ENCODE peak calls at places on chromosomes 5 and 9, in four cellular contexts. D is right atrium auricular region, J is endothelial cell, G is upper lobe of right lung. K is an unnamed sample.

GRCh38 chr5:108149369-108149768 is 232.5 kb downstream of the FBXL17 start:
- DNase-seq in D (no peak), J (no peak), G (no peak), K (no peak)

GRCh38 chr5:139663752-139664151 is 15.6 kb downstream of the CXXC5 start:
- DNase-seq in D (no peak), J (no peak), G (peak; percentile 64), K (no peak)

GRCh38 chr5:126044111-126044668 is 379.0 kb upstream of the GRAMD2B start:
- DNase-seq in D (no peak), J (no peak), G (no peak), K (peak; percentile 37)

GRCh38 chr5:176738851-176739250 is 71.5 kb upstream of the UNC5A start:
- DNase-seq in D (no peak), J (no peak), G (peak; percentile 37), K (no peak)

GRCh38 chr5:9498541-9499497 is 47.1 kb downstream of the SEMA5A start:
- DNase-seq in D (no peak), J (peak; percentile 41), G (no peak), K (no peak)

GRCh38 chr5:88827997-88828396 is 55.0 kb downstream of the MEF2C start:
- DNase-seq in D (no peak), J (no peak), G (no peak), K (no peak)

GRCh38 chr9:93664549-93665120 is 88.3 kb downstream of the PHF2 start:
- DNase-seq in D (no peak), J (no peak), G (no peak), K (no peak)

GRCh38 chr9:82988488-82988887 is 74.5 kb downstream of the RASEF start:
- DNase-seq in D (no peak), J (no peak), G (no peak), K (no peak)

GRCh38 chr5:109700516-109701174 is 10.9 kb downstream of the MAN2A1 start:
- DNase-seq in D (no peak), J (no peak), G (no peak), K (no peak)

GRCh38 chr5:132205385-132206125 is 22.1 kb downstream of the P4HA2 start:
- DNase-seq in D (peak; percentile 47), J (no peak), G (no peak), K (no peak)

GRCh38 chr9:80143899-80144298 is 572.1 kb downstream of the TLE4 start:
- DNase-seq in D (no peak), J (no peak), G (no peak), K (no peak)

GRCh38 chr9:80147866-80148265 is 576.1 kb downstream of the TLE4 start:
- DNase-seq in D (no peak), J (no peak), G (no peak), K (no peak)

GRCh38 chr9:80144856-80145255 is 573.1 kb downstream of the TLE4 start:
- DNase-seq in D (no peak), J (no peak), G (no peak), K (peak; percentile 17)

GRCh38 chr9:80146466-80146865 is 574.7 kb downstream of the TLE4 start:
- DNase-seq in D (no peak), J (no peak), G (no peak), K (no peak)
- TF ChIP-seq CTCF in D (no peak), J (no peak), G (peak; percentile 23), K (peak; percentile 41)

GRCh38 chr5:141517321-141517720 is 28.4 kb downstream of the PCDHGC5 start:
- DNase-seq in D (no peak), J (no peak), G (no peak), K (no peak)

GRCh38 chr5:141515141-141515540 is 26.3 kb downstream of the PCDHGC5 start:
- DNase-seq in D (no peak), J (no peak), G (no peak), K (peak; percentile 83)

GRCh38 chr5:141514330-141515111 is 25.6 kb downstream of the PCDHGC5 start:
- DNase-seq in D (no peak), J (no peak), G (no peak), K (peak; percentile 91)

GRCh38 chr5:141516648-141517025 is 27.8 kb downstream of the PCDHGC5 start:
- DNase-seq in D (no peak), J (no peak), G (no peak), K (peak; percentile 83)

GRCh38 chr5:141515946-141516647 is 27.2 kb downstream of the PCDHGC5 start:
- DNase-seq in D (no peak), J (no peak), G (no peak), K (no peak)
- TF ChIP-seq CTCF in D (no peak), J (no peak), G (no peak), K (no peak)

GRCh38 chr5:31551878-31552277 is 19.8 kb downstream of the C5orf22 start:
- DNase-seq in D (no peak), J (no peak), G (no peak), K (no peak)
- TF ChIP-seq CTCF in D (no peak), J (no peak), G (no peak), K (no peak)

GRCh38 chr5:53013857-53014256 is 24.7 kb downstream of the ITGA2 start:
- DNase-seq in D (no peak), J (no peak), G (no peak), K (no peak)

GRCh38 chr5:53011233-53011632 is 22.1 kb downstream of the ITGA2 start:
- DNase-seq in D (no peak), J (no peak), G (no peak), K (no peak)

GRCh38 chr5:53008751-53009150 is 19.6 kb downstream of the ITGA2 start:
- DNase-seq in D (no peak), J (no peak), G (no peak), K (no peak)

GRCh38 chr5:53009816-53010215 is 20.7 kb downstream of the ITGA2 start:
- DNase-seq in D (no peak), J (no peak), G (no peak), K (no peak)

GRCh38 chr5:53010819-53011218 is 21.7 kb downstream of the ITGA2 start:
- DNase-seq in D (no peak), J (no peak), G (no peak), K (no peak)
- TF ChIP-seq CTCF in D (no peak), J (no peak), G (no peak), K (no peak)

DNA sequence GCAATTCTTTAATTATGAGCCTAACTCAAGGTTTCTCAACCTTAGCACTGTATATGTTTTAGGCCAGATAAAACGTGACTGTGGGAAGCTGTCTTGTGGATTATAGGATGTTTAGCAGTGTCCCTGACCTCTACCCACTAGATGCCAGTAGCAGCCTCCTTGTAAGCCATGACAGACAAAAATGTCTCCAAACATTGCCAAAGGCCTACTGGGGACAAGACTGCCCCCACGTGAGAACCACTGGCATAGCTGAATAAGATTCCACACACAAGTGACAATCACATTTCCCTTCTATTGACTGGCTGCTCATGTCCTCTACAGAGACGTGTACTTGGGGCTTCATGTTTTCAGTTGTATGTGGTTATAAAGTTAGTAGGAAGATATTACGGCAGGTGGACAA is 55.4 kb downstream of the GOLM1 start:
- DNase-seq in D (no peak), J (no peak), G (no peak), K (no peak)
- TF ChIP-seq CTCF in D (no peak), J (no peak), G (no peak), K (no peak)

DNA sequence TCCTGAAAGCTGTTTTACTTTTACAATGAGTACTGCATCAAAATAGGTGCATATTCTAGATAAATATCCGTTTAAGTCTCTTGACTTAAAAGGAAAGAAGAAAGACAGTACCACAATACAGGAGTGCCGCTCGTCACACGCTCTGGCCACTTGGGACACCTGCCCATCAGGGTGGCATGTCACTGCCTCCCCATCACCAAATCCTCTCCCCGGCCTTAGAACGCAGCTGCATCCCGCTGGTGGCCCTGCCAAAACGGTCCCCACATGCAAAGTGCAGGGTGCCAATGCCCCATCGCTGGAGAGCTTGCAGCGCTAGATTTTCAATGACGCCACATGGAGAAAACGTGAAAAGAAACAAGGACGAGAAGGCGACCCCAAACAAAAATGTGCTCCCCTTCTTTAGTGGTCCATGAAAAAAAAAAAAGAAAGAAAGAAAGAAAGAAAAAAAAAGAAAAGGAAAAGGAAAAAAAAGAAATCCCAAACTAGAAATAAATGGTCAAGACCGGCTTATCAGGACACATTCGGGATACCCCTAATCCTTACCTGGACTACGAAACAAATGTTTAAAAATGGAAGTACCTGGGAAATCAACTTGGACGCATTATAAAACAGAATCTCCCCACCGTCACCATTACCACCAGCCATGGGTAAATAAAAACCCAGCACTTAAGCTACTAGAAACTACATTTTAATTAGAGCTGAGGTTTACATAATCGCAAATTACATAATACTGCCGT is 1.1 kb downstream of the ANKH start:
- DNase-seq in D (no peak), J (peak; percentile 7), G (no peak), K (peak; percentile 64)
- TF ChIP-seq CTCF in D (no peak), J (no peak), G (no peak), K (no peak)

DNA sequence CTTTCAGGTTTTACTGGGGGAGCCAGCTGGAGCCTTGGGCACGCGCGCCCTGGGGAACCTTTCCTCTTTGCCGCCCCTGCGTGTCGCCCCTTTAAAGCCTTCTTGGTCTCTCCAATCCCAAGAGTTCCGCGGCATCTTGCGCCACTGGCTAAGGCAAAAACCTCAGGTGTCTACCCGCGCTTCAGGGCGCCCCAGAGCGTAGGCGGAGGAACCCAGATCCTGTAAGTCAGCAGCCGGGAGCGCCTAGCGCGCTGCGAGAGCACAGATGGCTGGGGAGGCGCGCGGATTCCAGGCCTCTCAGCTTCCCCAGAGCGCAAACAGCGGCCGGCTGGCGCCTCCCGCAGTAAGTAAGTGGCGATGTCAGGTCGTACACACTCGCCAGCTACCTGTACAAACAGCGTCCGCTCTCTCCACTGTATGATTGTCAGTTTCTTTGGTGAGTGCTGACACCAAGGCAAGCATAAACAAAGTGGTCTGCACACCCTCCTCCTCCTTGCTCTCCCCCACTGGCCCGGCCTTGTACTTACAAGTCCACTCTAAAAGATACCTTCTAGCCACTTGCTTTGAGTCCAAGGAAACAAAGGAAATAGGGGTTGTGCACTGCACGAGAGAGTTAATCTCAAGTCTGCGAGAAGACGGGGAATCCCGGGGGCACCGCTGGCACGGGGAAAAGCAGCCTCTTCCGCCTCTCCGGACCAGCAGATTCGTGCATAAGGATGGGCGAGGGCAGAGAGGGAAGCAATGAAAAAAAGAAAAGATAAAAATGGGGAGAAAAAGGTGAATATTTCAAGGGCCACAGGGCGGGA is 2.9 kb downstream of the HTR1A start:
- DNase-seq in D (no peak), J (peak; percentile 77), G (peak; percentile 65), K (peak; percentile 11)
- TF ChIP-seq CTCF in D (no peak), J (peak; percentile 28), G (no peak), K (no peak)

DNA sequence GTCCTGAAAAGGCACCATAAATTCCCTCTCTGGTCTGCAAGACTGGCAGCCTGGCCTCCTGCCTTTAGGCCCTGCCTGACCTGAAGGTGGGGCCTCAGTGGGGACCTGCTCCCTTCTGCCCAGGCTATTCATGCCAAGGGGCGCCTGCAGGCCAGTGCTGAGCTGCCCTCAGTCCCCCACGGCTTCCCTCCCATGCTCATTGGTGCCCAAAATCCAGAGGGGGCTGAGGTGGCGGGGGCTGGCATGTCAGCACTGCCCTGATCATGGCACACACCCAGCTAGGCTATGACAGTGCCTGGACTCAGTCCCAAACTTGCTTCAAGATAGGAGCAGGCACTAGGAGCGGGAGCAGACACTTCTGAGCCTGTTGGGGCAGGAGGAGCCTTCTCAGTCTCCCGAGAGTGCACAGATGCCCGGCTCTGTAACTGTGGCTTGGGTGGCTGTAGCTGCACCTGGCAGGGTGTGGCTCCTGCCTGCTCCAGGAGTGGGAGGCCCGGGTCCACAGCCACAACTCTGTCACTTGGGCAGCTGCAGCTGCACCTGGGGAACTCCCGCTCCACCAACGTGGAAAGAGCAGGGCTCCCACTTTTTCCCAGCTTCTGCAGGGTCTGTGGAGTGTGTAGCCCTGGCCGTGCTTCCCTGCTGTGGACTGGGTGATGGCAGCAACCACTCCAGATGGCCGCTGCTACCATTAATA is 49.0 kb downstream of the NDUFAF2 start:
- DNase-seq in D (no peak), J (no peak), G (no peak), K (no peak)
- TF ChIP-seq CTCF in D (no peak), J (no peak), G (no peak), K (no peak)

GRCh38 chr9:127360205-127360604 is 36.8 kb upstream of the SLC2A8 start:
- DNase-seq in D (no peak), J (no peak), G (no peak), K (peak; percentile 74)
- TF ChIP-seq CTCF in D (no peak), J (no peak), G (peak; percentile 24), K (peak; percentile 47)

K was measured in osteoblast.